ENCODE peak calls at places on chromosomes 5 and 9, in seven cellular contexts. T is astrocyte; I is transverse colon; S is adrenal gland; J is CD8-positive, alpha-beta memory T cell; C is RWPE2; G is psoas muscle. B is an unnamed sample.

GRCh38 chr9:631596-631995 is 209.9 kb upstream of the DMRT1 start:
- DNase-seq in T (peak; percentile 73), I (no peak), S (no peak), J (no peak), C (no peak), G (no peak), B (no peak)

GRCh38 chr9:114450181-114450580 is 55.1 kb downstream of the WHRN start:
- DNase-seq in T (no peak), I (no peak), S (peak; percentile 35), J (no peak), C (no peak), G (no peak), B (no peak)

GRCh38 chr5:27742805-27743204 is 704.4 kb upstream of the CDH9 start:
- DNase-seq in T (no peak), I (no peak), S (no peak), J (no peak), C (no peak), G (no peak), B (no peak)

GRCh38 chr9:134837529-134837928 is 43.1 kb upstream of the FCN2 start:
- DNase-seq in T (peak; percentile 48), I (no peak), S (no peak), J (no peak), C (no peak), G (peak; percentile 4), B (no peak)

GRCh38 chr5:143078971-143079370 is 308.8 kb downstream of the ARHGAP26 start:
- DNase-seq in T (no peak), I (no peak), S (no peak), J (no peak), C (no peak), G (no peak), B (no peak)

GRCh38 chr5:174387448-174387847 is 336.9 kb upstream of the MSX2 start:
- DNase-seq in T (peak; percentile 53), I (no peak), S (no peak), J (no peak), C (no peak), G (no peak), B (no peak)

GRCh38 chr9:114082017-114082735 is 4.1 kb upstream of the AMBP start:
- DNase-seq in T (peak; percentile 60), I (peak; percentile 92), S (peak; percentile 92), J (peak; percentile 69), C (peak; percentile 69), G (peak; percentile 82), B (peak; percentile 94)

GRCh38 chr9:136432591-136432990 is 7.1 kb downstream of the INPP5E start:
- DNase-seq in T (no peak), I (no peak), S (no peak), J (no peak), C (peak; percentile 58), G (no peak), B (no peak)

GRCh38 chr9:12702160-12702758 is 9.1 kb downstream of the TYRP1 start:
- DNase-seq in T (peak; percentile 68), I (peak; percentile 16), S (peak; percentile 52), J (no peak), C (no peak), G (peak; percentile 28), B (peak; percentile 20)

GRCh38 chr9:124855944-124856773 is 2.9 kb downstream of the WDR38 start:
- DNase-seq in T (no peak), I (no peak), S (peak; percentile 37), J (no peak), C (no peak), G (no peak), B (no peak)

GRCh38 chr9:111839387-111839786 is 44.6 kb upstream of the SHOC1 start:
- DNase-seq in T (no peak), I (no peak), S (peak; percentile 77), J (no peak), C (no peak), G (peak; percentile 18), B (no peak)

GRCh38 chr5:77638763-77639451 is 394 bp upstream of the OTP start:
- DNase-seq in T (no peak), I (no peak), S (no peak), J (no peak), C (no peak), G (no peak), B (no peak)

GRCh38 chr5:164119806-164120440 is 614.5 kb downstream of the MAT2B start:
- DNase-seq in T (peak; percentile 56), I (no peak), S (no peak), J (no peak), C (no peak), G (no peak), B (no peak)

GRCh38 chr9:100294341-100294740 is 58.4 kb downstream of the TEX10 start:
- DNase-seq in T (peak; percentile 58), I (no peak), S (no peak), J (no peak), C (no peak), G (no peak), B (no peak)

GRCh38 chr9:132125361-132125760 is 36.5 kb upstream of the NTNG2 start:
- DNase-seq in T (no peak), I (no peak), S (no peak), J (no peak), C (no peak), G (no peak), B (no peak)

GRCh38 chr9:99966720-99967119 is 60.3 kb downstream of the STX17 start:
- DNase-seq in T (peak; percentile 53), I (no peak), S (peak; percentile 16), J (no peak), C (no peak), G (no peak), B (no peak)

GRCh38 chr5:141811287-141812155 is 66.7 kb downstream of the PCDH1 start:
- DNase-seq in T (no peak), I (no peak), S (peak; percentile 14), J (no peak), C (no peak), G (no peak), B (peak; percentile 55)

GRCh38 chr5:119022017-119022745 is 33.8 kb upstream of the DTWD2 start:
- DNase-seq in T (peak; percentile 26), I (no peak), S (no peak), J (no peak), C (no peak), G (no peak), B (no peak)
- H3K27ac ChIP-seq in T (no peak overlapping the region), I (no peak overlapping the region), S (no peak overlapping the region), J (no peak overlapping the region), C (no peak overlapping the region), G (no peak overlapping the region), B (no peak overlapping the region)

DNA sequence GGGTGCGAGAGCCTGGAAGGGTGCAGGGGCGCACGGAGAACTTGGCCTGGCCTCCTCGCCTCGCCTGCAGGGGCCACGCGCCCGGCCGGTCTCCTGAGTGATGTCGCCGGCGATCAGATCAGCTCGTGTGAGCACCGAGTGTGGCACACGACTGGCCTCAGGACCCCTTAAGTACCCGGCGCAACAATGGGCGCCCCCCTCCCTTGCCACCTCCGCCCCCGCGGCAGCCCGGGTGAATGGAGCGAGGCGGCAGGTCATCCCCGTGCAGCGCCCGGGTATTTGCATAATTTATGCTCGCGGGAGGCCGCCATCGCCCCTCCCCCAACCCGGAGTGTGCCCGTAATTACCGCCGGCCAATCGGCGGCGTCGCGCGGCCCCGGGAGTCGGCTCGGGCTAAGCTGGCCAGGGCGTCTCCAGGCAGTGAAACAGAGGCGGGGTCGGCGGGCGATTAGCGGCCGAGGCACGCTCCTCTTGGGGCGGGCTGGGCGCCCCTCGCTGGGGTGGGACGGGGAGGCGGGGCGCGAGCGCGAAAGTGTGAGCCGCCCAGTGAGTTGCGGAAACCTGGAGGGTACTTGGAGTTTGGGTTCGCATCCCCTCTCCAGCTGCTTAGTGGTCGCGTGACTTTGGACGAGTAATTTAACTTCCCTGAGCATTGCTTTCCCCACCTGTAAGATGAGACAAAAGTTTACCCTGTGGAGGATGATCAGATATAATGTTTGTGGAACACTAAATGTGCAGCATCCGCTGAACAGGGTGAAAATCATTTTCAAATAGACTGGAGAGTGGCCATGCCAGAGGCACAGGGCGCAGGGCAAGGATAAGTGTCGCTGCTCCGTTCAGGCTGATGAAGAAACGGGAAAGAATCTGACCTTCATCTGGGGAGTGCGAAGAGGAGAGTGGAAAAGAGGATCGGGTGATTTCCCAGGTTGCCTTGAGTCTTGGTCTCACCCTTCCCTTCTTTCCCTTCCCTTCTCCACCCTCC is at the start of gene NEUROG1:
- DNase-seq in T (no peak), I (no peak), S (no peak), J (no peak), C (peak; percentile 67), G (no peak), B (no peak)
- H3K27me3 ChIP-seq in T (peaks cover 83% of the 10 kb centered on the region), I (peaks cover 98% of the 10 kb centered on the region), S (peaks cover 51% of the 10 kb centered on the region), J (peaks cover 23% of the 10 kb centered on the region), C (peaks cover 48% of the 10 kb centered on the region), G (peaks cover 90% of the 10 kb centered on the region), B (peaks cover 90% of the 10 kb centered on the region)

GRCh38 chr5:4203146-4203545 is 607.5 kb downstream of the IRX1 start:
- DNase-seq in T (no peak), I (no peak), S (no peak), J (no peak), C (no peak), G (no peak), B (no peak)
- H3K27ac ChIP-seq in T (no peak overlapping the region), I (no peak overlapping the region), S (no peak overlapping the region), J (no peak overlapping the region), C (no peak overlapping the region), G (no peak overlapping the region), B (no peak overlapping the region)

GRCh38 chr5:15501057-15501791 is 1.2 kb downstream of the FBXL7 start:
- DNase-seq in T (peak; percentile 87), I (peak; percentile 18), S (peak; percentile 74), J (no peak), C (no peak), G (peak; percentile 55), B (peak; percentile 41)
- H3K27me3 ChIP-seq in T (no peaks in the 10 kb centered on the region), I (peaks cover 29% of the 10 kb centered on the region), S (no peaks in the 10 kb centered on the region), J (no peaks in the 10 kb centered on the region), C (peaks cover 48% of the 10 kb centered on the region), G (peaks cover 25% of the 10 kb centered on the region), B (peaks cover 17% of the 10 kb centered on the region)

B was measured in dorsolateral prefrontal cortex.